ENCODE peak calls at places on chromosome 21, in nine cellular contexts. Z, X, P, A, G, N, V, S and L are unnamed samples.

GRCh38 chr21:43209575-43210453 is 41.0 kb downstream of the CRYAA start:
- DNase-seq in N (peak; percentile 28), S (peak; percentile 3), P (no peak), X (peak; percentile 68), V (no peak), G (no peak), Z (peak; percentile 54), A (peak; percentile 83), L (no peak)

GRCh38 chr21:46269466-46269865 is 15.9 kb downstream of the MCM3AP start:
- DNase-seq in A (no peak), V (no peak), S (no peak), N (no peak), P (no peak), Z (no peak), G (no peak), X (no peak), L (no peak)

GRCh38 chr21:42746593-42747266 is 93.3 kb downstream of the PDE9A start:
- DNase-seq in G (no peak), A (no peak), N (no peak), S (no peak), X (peak; percentile 93), P (no peak), V (no peak), Z (no peak), L (no peak)

GRCh38 chr21:33069994-33070811 is at the start of gene OLIG1:
- DNase-seq in G (no peak), X (no peak), V (peak; percentile 52), N (peak; percentile 3), Z (no peak), P (peak; percentile 15), A (no peak), S (no peak), L (peak; percentile 44)

GRCh38 chr21:16535100-16535418 is 805.3 kb downstream of the USP25 start:
- DNase-seq in P (peak; percentile 81), A (peak; percentile 93), V (no peak), S (no peak), Z (peak; percentile 91), G (peak; percentile 15), N (no peak), X (peak; percentile 87), L (no peak)

GRCh38 chr21:37530901-37531351 is 164.4 kb downstream of the DYRK1A start:
- DNase-seq in Z (peak; percentile 34), X (no peak), V (no peak), P (no peak), S (no peak), G (no peak), N (no peak), A (no peak), L (no peak)

GRCh38 chr21:28704746-28705145 is 287.9 kb downstream of the LTN1 start:
- DNase-seq in P (no peak), N (no peak), G (no peak), V (no peak), S (no peak), Z (no peak), X (no peak), A (no peak), L (no peak)

GRCh38 chr21:45460611-45461368 is 55.8 kb downstream of the COL18A1 start:
- DNase-seq in Z (no peak), N (no peak), S (peak; percentile 39), X (no peak), V (no peak), P (peak; percentile 45), A (no peak), G (no peak), L (no peak)

GRCh38 chr21:33024278-33025103 is 1.2 kb upstream of the OLIG2 start:
- DNase-seq in G (no peak), V (no peak), S (no peak), N (no peak), Z (no peak), P (no peak), A (peak; percentile 52), X (no peak), L (no peak)

GRCh38 chr21:32597205-32597604 is 11.9 kb upstream of the TCP10L start:
- DNase-seq in A (no peak), G (no peak), N (no peak), Z (no peak), P (peak; percentile 86), X (no peak), S (no peak), V (no peak), L (no peak)

GRCh38 chr21:33121715-33122475 is 52.0 kb downstream of the OLIG1 start:
- DNase-seq in Z (no peak), P (peak; percentile 5), X (no peak), V (peak; percentile 25), S (peak; percentile 15), G (no peak), A (no peak), N (no peak), L (peak; percentile 56)

GRCh38 chr21:33971492-33972013 is 55.9 kb upstream of the ATP5PO start:
- DNase-seq in N (no peak), G (no peak), V (no peak), P (no peak), A (no peak), Z (no peak), S (peak; percentile 35), X (no peak), L (no peak)

GRCh38 chr21:43274022-43274945 is 105.5 kb downstream of the CRYAA start:
- DNase-seq in V (no peak), Z (no peak), X (no peak), A (no peak), P (no peak), G (no peak), N (no peak), S (no peak), L (no peak)

GRCh38 chr21:35212393-35213127 is 163.5 kb upstream of the RUNX1 start:
- DNase-seq in V (no peak), S (no peak), A (no peak), N (no peak), X (no peak), Z (no peak), P (peak; percentile 71), G (no peak), L (no peak)

GRCh38 chr21:42097860-42098259 is 26.7 kb downstream of the UMODL1 start:
- DNase-seq in A (peak; percentile 91), P (peak; percentile 97), X (peak; percentile 79), Z (no peak), G (no peak), V (no peak), S (peak; percentile 75), N (peak; percentile 59), L (no peak)

GRCh38 chr21:45577806-45578801 is 35.9 kb upstream of the SLC19A1 start:
- DNase-seq in A (peak; percentile 83), G (no peak), X (peak; percentile 62), P (no peak), S (peak; percentile 60), V (no peak), Z (peak; percentile 55), N (peak; percentile 19), L (no peak)

GRCh38 chr21:44800971-44801467 is 601 bp downstream of the UBE2G2 start:
- DNase-seq in S (peak; percentile 46), G (peak; percentile 39), V (no peak), Z (no peak), N (no peak), P (no peak), A (no peak), X (no peak), L (no peak)

GRCh38 chr21:43697758-43698643 is 20.9 kb upstream of the PDXK start:
- DNase-seq in Z (no peak), X (peak; percentile 31), P (peak; percentile 30), N (no peak), A (no peak), S (no peak), G (no peak), V (no peak), L (no peak)

GRCh38 chr21:28554660-28555475 is 437.8 kb downstream of the LTN1 start:
- DNase-seq in P (no peak), S (no peak), N (peak; percentile 1), Z (no peak), G (no peak), V (no peak), A (no peak), X (no peak), L (no peak)

GRCh38 chr21:18620421-18620820 is 216.8 kb upstream of the TMPRSS15 start:
- DNase-seq in Z (no peak), N (no peak), S (no peak), G (no peak), A (no peak), V (no peak), P (no peak), X (no peak), L (no peak)

GRCh38 chr21:32979598-32980268 is 46.0 kb upstream of the OLIG2 start:
- DNase-seq in A (no peak), V (no peak), G (no peak), P (no peak), N (no peak), S (no peak), X (no peak), Z (no peak), L (no peak)

GRCh38 chr21:37198989-37199924 is 67.9 kb downstream of the VPS26C start:
- DNase-seq in P (peak; percentile 61), G (no peak), Z (no peak), A (no peak), S (peak; percentile 38), N (peak; percentile 32), V (no peak), X (no peak), L (no peak)

GRCh38 chr21:39715804-39716397 is 29.1 kb upstream of the IGSF5 start:
- DNase-seq in Z (no peak), P (peak; percentile 16), V (peak; percentile 63), N (peak; percentile 60), G (peak; percentile 64), A (peak; percentile 37), S (peak; percentile 58), X (no peak), L (peak; percentile 44)

GRCh38 chr21:14361958-14362357 is 21.0 kb downstream of the HSPA13 start:
- DNase-seq in N (no peak), S (no peak), G (no peak), X (no peak), A (no peak), P (no peak), Z (no peak), V (no peak), L (no peak)

GRCh38 chr21:44405948-44406872 is 49.1 kb upstream of the LRRC3 start:
- DNase-seq in P (no peak), X (no peak), G (no peak), A (peak; percentile 67), N (no peak), S (no peak), V (no peak), Z (no peak), L (no peak)

GRCh38 chr21:17340081-17340480 is 172.8 kb upstream of the CXADR start:
- DNase-seq in G (no peak), P (no peak), S (no peak), A (no peak), X (no peak), V (no peak), Z (no peak), N (no peak), L (no peak)

GRCh38 chr21:37833301-37833700 is 83.0 kb downstream of the KCNJ6 start:
- DNase-seq in S (no peak), A (no peak), P (no peak), N (no peak), V (no peak), X (no peak), G (no peak), Z (no peak), L (no peak)

GRCh38 chr21:37407719-37408455 is 41.3 kb downstream of the DYRK1A start:
- DNase-seq in V (no peak), N (no peak), S (no peak), X (no peak), Z (no peak), G (no peak), A (no peak), P (no peak), L (no peak)

GRCh38 chr21:34202553-34203332 is 129.4 kb downstream of the MRPS6 start:
- DNase-seq in A (peak; percentile 87), Z (no peak), S (peak; percentile 5), V (peak; percentile 26), N (no peak), P (no peak), G (no peak), X (peak; percentile 84), L (peak; percentile 54)

GRCh38 chr21:46031484-46031883 is 49.9 kb downstream of the COL6A1 start:
- DNase-seq in V (no peak), X (no peak), A (no peak), N (no peak), S (no peak), G (no peak), Z (no peak), P (no peak), L (no peak)

GRCh38 chr21:39082656-39083376 is 100.4 kb downstream of the PSMG1 start:
- DNase-seq in A (no peak), N (no peak), G (no peak), X (no peak), S (peak; percentile 78), P (no peak), Z (no peak), V (no peak), L (no peak)